ENCODE peak calls at places on chromosome 18, in four cellular contexts. B is NCI-H1930, O is nephron progenitor cell, D is kidney epithelial cell. P is an unnamed sample.

GRCh38 chr18:45463433-45463832 is 151.8 kb upstream of the SLC14A2 start:
- DNase-seq in B (no peak), O (no peak), D (no peak), P (no peak)

GRCh38 chr18:23844991-23845680 is 155.9 kb downstream of the LAMA3 start:
- DNase-seq in B (no peak), O (peak; percentile 35), D (peak; percentile 39), P (no peak)

GRCh38 chr18:13211537-13211936 is 7.0 kb upstream of the LDLRAD4 start:
- DNase-seq in B (no peak), O (no peak), D (no peak), P (no peak)

GRCh38 chr18:76209597-76209996 is 285.4 kb downstream of the ZNF516 start:
- DNase-seq in B (no peak), O (no peak), D (peak; percentile 70), P (no peak)

GRCh38 chr18:27428120-27428519 is 243.0 kb upstream of the CHST9 start:
- DNase-seq in B (peak; percentile 2), O (no peak), D (no peak), P (no peak)

GRCh38 chr18:60176271-60176670 is 196.3 kb downstream of the MC4R start:
- DNase-seq in B (no peak), O (no peak), D (no peak), P (no peak)

GRCh38 chr18:68781224-68781623 is 16.7 kb upstream of the CCDC102B start:
- DNase-seq in B (no peak), O (no peak), D (no peak), P (no peak)

GRCh38 chr18:671405-671804 is 14.0 kb downstream of the TYMS start:
- DNase-seq in B (no peak), O (no peak), D (no peak), P (no peak)

GRCh38 chr18:4593895-4594294 is 138.8 kb upstream of the DLGAP1 start:
- DNase-seq in B (no peak), O (no peak), D (no peak), P (no peak)

GRCh38 chr18:77021075-77021474 is 111.5 kb downstream of the MBP start:
- DNase-seq in B (no peak), O (no peak), D (no peak), P (no peak)

GRCh38 chr18:8389391-8390340 is 219.6 kb upstream of the RAB12 start:
- DNase-seq in B (peak; percentile 31), O (peak; percentile 79), D (peak; percentile 25), P (no peak)

GRCh38 chr18:34694611-34695165 is 15.4 kb upstream of the DTNA start:
- DNase-seq in B (no peak), O (no peak), D (no peak), P (no peak)

GRCh38 chr18:36752929-36753865 is 75.6 kb downstream of the TPGS2 start:
- DNase-seq in B (no peak), O (no peak), D (no peak), P (no peak)

GRCh38 chr18:48139427-48140347 is 209.2 kb upstream of the SMAD2 start:
- DNase-seq in B (no peak), O (no peak), D (no peak), P (no peak)

GRCh38 chr18:3585656-3586509 is 135.9 kb downstream of the TGIF1 start:
- DNase-seq in B (peak; percentile 68), O (peak; percentile 83), D (no peak), P (peak; percentile 35)

GRCh38 chr18:58535340-58536186 is 93.3 kb downstream of the ALPK2 start:
- DNase-seq in B (no peak), O (no peak), D (no peak), P (no peak)

GRCh38 chr18:22900558-22901183 is 32.5 kb upstream of the RBBP8 start:
- DNase-seq in B (no peak), O (no peak), D (no peak), P (no peak)

GRCh38 chr18:10400534-10400933 is 53.9 kb upstream of the APCDD1 start:
- DNase-seq in B (no peak), O (no peak), D (no peak), P (no peak)

GRCh38 chr18:79548077-79548450 is 131.5 kb upstream of the CTDP1 start:
- DNase-seq in B (no peak), O (no peak), D (no peak), P (no peak)

GRCh38 chr18:2540575-2540974 is 30.7 kb downstream of the METTL4 start:
- DNase-seq in B (no peak), O (peak; percentile 17), D (no peak), P (no peak)

GRCh38 chr18:61731169-61731568 is 161.6 kb downstream of the RNF152 start:
- DNase-seq in B (no peak), O (no peak), D (no peak), P (no peak)

GRCh38 chr18:62450546-62451395 is 72.1 kb upstream of the ZCCHC2 start:
- DNase-seq in B (no peak), O (no peak), D (peak; percentile 77), P (peak; percentile 31)